ENCODE peak calls at places on chromosomes 5 and 9, in eight cellular contexts. W, L, T, V, E, D, G and C are unnamed samples.
A peak's percentile ranks its signal among the peaks of the same experiment; 100 is the strongest.

GRCh38 chr9:19788152-19788551 is 685 bp downstream of the SLC24A2 start:
- DNase-seq in V (no peak), E (no peak), T (no peak), W (no peak), L (no peak), D (peak; percentile 83), G (no peak), C (no peak)

GRCh38 chr5:82074968-82075367 is 103.1 kb downstream of the ATG10 start:
- DNase-seq in V (no peak), E (peak; percentile 15), D (peak; percentile 29), W (peak; percentile 1), L (no peak), T (no peak), G (no peak), C (peak; percentile 5)

GRCh38 chr9:23220171-23220570 is 605.9 kb downstream of the ELAVL2 start:
- DNase-seq in V (no peak), D (no peak), E (no peak), L (no peak), T (no peak), W (no peak), G (no peak), C (no peak)

GRCh38 chr5:32504923-32505596 is 60.5 kb upstream of the ZFR start:
- DNase-seq in V (peak; percentile 98), W (peak; percentile 94), L (peak; percentile 96), E (peak; percentile 98), T (no peak), G (no peak), D (peak; percentile 64), C (peak; percentile 98)

GRCh38 chr9:129469188-129469987 is 151.5 kb downstream of the C9orf50 start:
- DNase-seq in T (no peak), V (no peak), W (no peak), E (no peak), D (peak; percentile 83), L (no peak), G (no peak), C (no peak)

GRCh38 chr5:149455889-149456409 is 76.9 kb upstream of the IL17B start:
- DNase-seq in E (peak; percentile 64), V (peak; percentile 65), D (no peak), G (no peak), T (peak; percentile 78), L (peak; percentile 86), W (peak; percentile 80), C (peak; percentile 87)

GRCh38 chr5:148623741-148624140 is 30.6 kb downstream of the HTR4 start:
- DNase-seq in L (no peak), W (peak; percentile 3), V (no peak), D (no peak), E (peak; percentile 1), G (no peak), T (peak; percentile 92), C (no peak)

GRCh38 chr9:131289301-131290038 is at the start of gene PLPP7:
- DNase-seq in V (peak; percentile 79), T (no peak), D (peak; percentile 69), E (peak; percentile 45), L (peak; percentile 58), W (peak; percentile 73), G (peak; percentile 29), C (peak; percentile 76)

GRCh38 chr5:170181902-170182301 is 50.9 kb upstream of the C5orf58 start:
- DNase-seq in W (peak; percentile 7), D (no peak), L (no peak), T (no peak), E (no peak), V (no peak), G (no peak), C (no peak)

GRCh38 chr9:69797680-69798079 is 22.9 kb upstream of the CFAP95 start:
- DNase-seq in L (no peak), V (no peak), D (no peak), E (no peak), G (no peak), W (no peak), T (no peak), C (no peak)

GRCh38 chr5:173557123-173557903 is 59.1 kb downstream of the BOD1 start:
- DNase-seq in V (peak; percentile 4), T (no peak), D (peak; percentile 35), W (no peak), L (no peak), E (peak; percentile 23), G (no peak), C (no peak)

GRCh38 chr9:109968702-109969450 is 188.9 kb downstream of the PALM2AKAP2 start:
- DNase-seq in T (peak; percentile 26), D (peak; percentile 47), E (peak; percentile 75), L (peak; percentile 38), W (no peak), V (peak; percentile 26), G (peak; percentile 58), C (peak; percentile 41)

GRCh38 chr5:177344891-177345290 is 6.6 kb downstream of the LMAN2 start:
- DNase-seq in G (no peak), L (no peak), D (no peak), V (no peak), W (no peak), E (no peak), T (no peak), C (no peak)

GRCh38 chr9:72364679-72365524 is at the start of gene ZFAND5:
- DNase-seq in T (peak; percentile 93), D (peak; percentile 99), V (peak; percentile 99), E (peak; percentile 99), L (peak; percentile 98), W (peak; percentile 97), G (peak; percentile 98), C (peak; percentile 98)

GRCh38 chr9:72363908-72364678 is 915 bp downstream of the ZFAND5 start:
- DNase-seq in W (peak; percentile 72), L (peak; percentile 71), T (peak; percentile 35), E (peak; percentile 69), G (peak; percentile 83), V (peak; percentile 64), D (peak; percentile 72), C (peak; percentile 60)

GRCh38 chr9:72363226-72363625 is 1.8 kb downstream of the ZFAND5 start:
- DNase-seq in L (no peak), V (no peak), G (no peak), T (no peak), W (no peak), E (peak; percentile 23), D (no peak), C (peak; percentile 36)

GRCh38 chr9:72362680-72363139 is 2.3 kb downstream of the ZFAND5 start:
- DNase-seq in L (peak; percentile 87), T (peak; percentile 35), E (peak; percentile 95), V (peak; percentile 77), W (peak; percentile 76), D (peak; percentile 42), G (peak; percentile 77), C (peak; percentile 84)

DNA sequence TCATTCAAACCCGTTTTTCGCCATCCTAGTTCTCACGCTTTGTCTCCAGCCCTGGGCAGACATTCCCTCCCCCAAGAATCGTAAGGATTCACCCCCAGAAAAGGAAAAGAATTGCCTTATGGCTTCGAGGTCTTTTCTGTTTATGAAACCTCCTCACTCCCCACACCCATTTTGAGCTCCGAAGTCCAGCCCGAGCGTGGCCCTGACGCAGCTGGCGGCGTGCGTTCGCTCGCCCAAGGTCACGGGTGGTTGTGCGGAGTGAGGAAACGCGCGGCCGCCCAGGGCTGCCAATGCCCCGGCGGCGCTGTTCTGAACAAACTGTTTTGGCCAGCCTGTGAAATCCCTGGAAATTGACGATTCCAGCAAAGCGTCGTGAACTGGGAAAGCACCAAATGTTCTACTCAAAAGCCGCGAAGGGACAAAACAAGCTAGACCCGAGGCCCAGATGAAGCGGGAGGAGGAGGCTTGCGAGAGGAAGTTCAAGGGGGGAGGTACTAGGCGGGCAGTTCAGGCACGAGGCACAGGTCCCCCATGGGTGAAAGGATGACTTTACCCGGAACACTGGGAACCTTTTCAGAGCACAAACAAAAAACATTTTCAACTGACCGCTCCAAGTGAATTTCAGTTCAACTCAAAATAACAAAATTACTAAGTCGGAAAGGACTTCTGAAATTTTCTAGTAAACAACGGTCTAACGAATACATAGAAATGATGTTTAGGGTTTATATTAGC is 683 bp upstream of the ZFAND5 start:
- DNase-seq in V (peak; percentile 87), L (peak; percentile 95), E (peak; percentile 95), W (peak; percentile 83), T (peak; percentile 52), G (peak; percentile 89), D (peak; percentile 60), C (peak; percentile 92)
- TF ChIP-seq CTCF in V (peak; percentile 31), L (peak; percentile 7), E (peak; percentile 27), W (no peak), T (peak; percentile 12), G (peak; percentile 12), D (peak; percentile 24), C (peak; percentile 22)

GRCh38 chr5:59814563-59814872 is 79.0 kb downstream of the PDE4D start:
- DNase-seq in G (no peak), L (no peak), T (no peak), D (peak; percentile 25), V (no peak), E (no peak), W (no peak), C (no peak)

GRCh38 chr5:59813761-59814562 is 79.6 kb downstream of the PDE4D start:
- DNase-seq in D (peak; percentile 68), G (peak; percentile 73), E (peak; percentile 90), W (peak; percentile 69), T (peak; percentile 66), L (peak; percentile 80), V (peak; percentile 58), C (peak; percentile 75)

GRCh38 chr5:59807806-59808205 is 85.7 kb downstream of the PDE4D start:
- DNase-seq in W (no peak), G (no peak), V (no peak), T (no peak), D (no peak), E (no peak), L (no peak), C (no peak)

GRCh38 chr5:59810041-59810440 is 83.5 kb downstream of the PDE4D start:
- DNase-seq in G (peak; percentile 83), W (peak; percentile 45), D (peak; percentile 72), V (peak; percentile 69), T (peak; percentile 55), E (peak; percentile 88), L (peak; percentile 81), C (peak; percentile 82)
- H3K4me3 ChIP-seq in G (peak overlapping the region; percentile 11), W (peak overlapping the region; percentile 15), D (peak overlapping the region; percentile 36), V (no peak overlapping the region), T (peak overlapping the region; percentile 45), E (peak overlapping the region; percentile 27), L (no peak overlapping the region), C (peak overlapping the region; percentile 44)

DNA sequence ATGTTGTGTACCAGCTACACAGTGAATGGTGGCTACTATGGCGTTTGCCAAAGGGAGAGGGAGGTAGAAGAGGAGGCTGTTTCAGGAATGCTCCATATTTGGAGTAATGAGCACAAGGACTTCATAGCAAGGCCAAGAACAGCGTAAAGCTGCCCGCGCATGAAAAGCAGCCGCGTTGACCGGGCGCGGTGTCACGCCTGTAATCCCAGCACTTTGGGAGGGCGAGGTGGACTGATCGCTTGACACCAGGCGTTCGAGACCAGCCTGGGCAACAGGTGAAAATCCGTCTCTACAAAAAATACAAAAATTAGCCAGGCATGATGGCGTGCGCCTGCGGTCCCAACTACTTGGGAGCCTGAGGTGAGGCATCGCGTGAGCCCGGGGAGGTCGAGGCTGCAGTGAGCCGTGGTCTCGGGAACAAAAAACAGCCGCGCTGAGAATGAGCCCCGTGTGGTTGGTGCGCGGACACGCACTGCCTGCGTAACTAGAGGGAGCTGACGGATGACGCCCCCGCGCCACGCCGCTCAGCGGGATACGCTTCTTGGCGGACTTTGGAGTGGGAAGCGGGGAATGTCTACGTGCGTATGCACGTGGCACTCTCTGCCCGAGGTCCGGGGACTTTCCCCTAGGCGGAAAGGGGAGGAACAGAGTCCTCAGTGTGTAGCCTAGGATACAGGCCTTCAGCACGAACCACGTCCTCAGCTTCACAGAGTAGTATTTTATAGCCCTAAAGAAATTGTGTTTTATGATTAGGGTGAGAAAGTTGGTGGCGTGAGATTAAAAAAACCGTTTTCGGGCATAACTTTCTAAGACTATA is at the start of gene RMRP:
- DNase-seq in G (peak; percentile 99), E (peak; percentile 100), V (peak; percentile 100), W (peak; percentile 99), L (peak; percentile 100), T (peak; percentile 96), D (peak; percentile 98), C (peak; percentile 100)
- TF ChIP-seq CTCF in G (peak; percentile 15), E (peak; percentile 30), V (peak; percentile 26), W (peak; percentile 34), L (peak; percentile 19), T (no peak), D (peak; percentile 30), C (peak; percentile 40)

GRCh38 chr9:89498845-89499480 is 1.1 kb upstream of the SEMA4D start:
- DNase-seq in G (peak; percentile 85), T (no peak), W (no peak), V (no peak), E (no peak), D (no peak), L (no peak), C (no peak)
- H3K4me3 ChIP-seq in G (peak overlapping the region; percentile 41), T (no peak overlapping the region), W (no peak overlapping the region), V (no peak overlapping the region), E (no peak overlapping the region), D (no peak overlapping the region), L (no peak overlapping the region), C (no peak overlapping the region)